ENCODE peak calls at places on chromosomes 16 and 17, in six cellular contexts. W is thyroid gland, J is A673, V is astrocyte, M is fibroblast of lung, Y is heart left ventricle. F is an unnamed sample.

GRCh38 chr17:81338301-81339179 is 43.4 kb upstream of the SLC38A10 start:
- DNase-seq in W (no peak), Y (no peak), J (no peak), V (no peak), M (no peak), F (no peak)

GRCh38 chr17:28948873-28949184 is 2.5 kb downstream of the PHF12 start:
- DNase-seq in J (no peak), V (no peak), Y (no peak), M (no peak), W (no peak), F (no peak)

GRCh38 chr16:17356243-17356933 is 114.4 kb downstream of the XYLT1 start:
- DNase-seq in M (no peak), V (no peak), Y (no peak), J (no peak), W (no peak), F (no peak)

GRCh38 chr17:39738568-39738901 is 797 bp downstream of the GRB7 start:
- DNase-seq in V (no peak), Y (no peak), W (peak; percentile 71), M (no peak), J (no peak), F (no peak)

GRCh38 chr17:14143678-14144077 is 74.4 kb downstream of the COX10 start:
- DNase-seq in Y (peak; percentile 31), V (peak; percentile 17), M (no peak), J (no peak), W (no peak), F (no peak)

GRCh38 chr17:29292071-29292991 is 1.6 kb downstream of the NUFIP2 start:
- DNase-seq in V (no peak), M (peak; percentile 64), W (peak; percentile 66), J (peak; percentile 66), Y (peak; percentile 72), F (peak; percentile 16)

GRCh38 chr17:82961366-82962162 is 117.8 kb upstream of the METRNL start:
- DNase-seq in J (no peak), Y (no peak), W (no peak), M (no peak), V (no peak), F (no peak)

GRCh38 chr16:57273359-57273758 is 11.1 kb downstream of the PLLP start:
- DNase-seq in M (no peak), W (no peak), J (no peak), V (no peak), Y (no peak), F (no peak)

GRCh38 chr16:84503751-84504395 is 586 bp downstream of the MEAK7 start:
- DNase-seq in Y (no peak), M (no peak), J (no peak), W (no peak), V (peak; percentile 31), F (no peak)

GRCh38 chr16:84198401-84198800 is 7.4 kb downstream of the ADAD2 start:
- DNase-seq in J (no peak), W (no peak), V (peak; percentile 67), Y (no peak), M (peak; percentile 49), F (no peak)

GRCh38 chr16:86215979-86216585 is 294.2 kb upstream of the FOXF1 start:
- DNase-seq in W (no peak), M (no peak), Y (no peak), V (no peak), J (no peak), F (no peak)

GRCh38 chr17:49210158-49211029 is at the start of the genes ABI3 and GNGT2:
- DNase-seq in V (peak; percentile 26), M (peak; percentile 37), J (peak; percentile 84), Y (peak; percentile 63), W (peak; percentile 20), F (peak; percentile 67)

GRCh38 chr16:27495191-27495590 is 54.5 kb downstream of the GTF3C1 start:
- DNase-seq in J (no peak), V (peak; percentile 90), Y (peak; percentile 45), M (peak; percentile 90), W (no peak), F (no peak)

GRCh38 chr17:79789943-79790804 is 6.7 kb downstream of the CBX8 start:
- DNase-seq in M (no peak), V (no peak), W (peak; percentile 57), J (peak; percentile 56), Y (peak; percentile 45), F (no peak)

GRCh38 chr17:51890710-51891109 is 267.8 kb downstream of the CA10 start:
- DNase-seq in W (no peak), J (no peak), V (no peak), Y (no peak), M (no peak), F (no peak)

GRCh38 chr17:30917050-30917449 is 4.7 kb upstream of the ADAP2 start:
- DNase-seq in V (no peak), M (no peak), Y (no peak), W (no peak), J (no peak), F (no peak)

GRCh38 chr16:48383877-48384304 is 1.3 kb downstream of the SIAH1 start:
- DNase-seq in W (peak; percentile 32), J (no peak), V (peak; percentile 30), Y (no peak), M (no peak), F (peak; percentile 65)

GRCh38 chr17:55238931-55239297 is 25.8 kb upstream of the HLF start:
- DNase-seq in M (no peak), W (peak; percentile 62), V (no peak), Y (no peak), J (peak; percentile 35), F (no peak)

GRCh38 chr17:55545765-55546164 is 34.5 kb upstream of the SMIM36 start:
- DNase-seq in M (no peak), W (no peak), V (no peak), J (no peak), Y (no peak), F (no peak)

GRCh38 chr16:77271532-77272426 is 72.6 kb downstream of the SYCE1L start:
- DNase-seq in W (peak; percentile 79), Y (no peak), M (no peak), J (no peak), V (no peak), F (no peak)

GRCh38 chr17:49920370-49920769 is 48.6 kb upstream of the DLX4 start:
- DNase-seq in M (no peak), Y (no peak), J (no peak), W (no peak), V (no peak), F (no peak)

GRCh38 chr17:35088647-35088910 is 25.1 kb upstream of the RFFL start:
- DNase-seq in V (no peak), Y (peak; percentile 33), W (peak; percentile 64), M (no peak), J (peak; percentile 4), F (no peak)

GRCh38 chr17:39938140-39938869 is 10.8 kb downstream of the LRRC3C start:
- DNase-seq in V (no peak), Y (no peak), W (no peak), J (no peak), M (no peak), F (no peak)

GRCh38 chr16:86725401-86725800 is 147.1 kb downstream of the FOXL1 start:
- DNase-seq in Y (no peak), J (no peak), W (no peak), M (peak; percentile 62), V (no peak), F (no peak)

GRCh38 chr17:41835800-41836549 is at the start of gene NT5C3B:
- DNase-seq in W (peak; percentile 63), V (no peak), J (peak; percentile 55), M (no peak), Y (peak; percentile 61), F (no peak)

GRCh38 chr17:28488154-28488883 is 14.9 kb downstream of the SLC13A2 start:
- DNase-seq in J (no peak), V (no peak), M (no peak), W (no peak), Y (no peak), F (no peak)

GRCh38 chr17:44222112-44222869 is 2.8 kb upstream of the UBTF start:
- DNase-seq in V (peak; percentile 63), Y (peak; percentile 87), J (peak; percentile 69), W (peak; percentile 90), M (peak; percentile 77), F (peak; percentile 91)

DNA sequence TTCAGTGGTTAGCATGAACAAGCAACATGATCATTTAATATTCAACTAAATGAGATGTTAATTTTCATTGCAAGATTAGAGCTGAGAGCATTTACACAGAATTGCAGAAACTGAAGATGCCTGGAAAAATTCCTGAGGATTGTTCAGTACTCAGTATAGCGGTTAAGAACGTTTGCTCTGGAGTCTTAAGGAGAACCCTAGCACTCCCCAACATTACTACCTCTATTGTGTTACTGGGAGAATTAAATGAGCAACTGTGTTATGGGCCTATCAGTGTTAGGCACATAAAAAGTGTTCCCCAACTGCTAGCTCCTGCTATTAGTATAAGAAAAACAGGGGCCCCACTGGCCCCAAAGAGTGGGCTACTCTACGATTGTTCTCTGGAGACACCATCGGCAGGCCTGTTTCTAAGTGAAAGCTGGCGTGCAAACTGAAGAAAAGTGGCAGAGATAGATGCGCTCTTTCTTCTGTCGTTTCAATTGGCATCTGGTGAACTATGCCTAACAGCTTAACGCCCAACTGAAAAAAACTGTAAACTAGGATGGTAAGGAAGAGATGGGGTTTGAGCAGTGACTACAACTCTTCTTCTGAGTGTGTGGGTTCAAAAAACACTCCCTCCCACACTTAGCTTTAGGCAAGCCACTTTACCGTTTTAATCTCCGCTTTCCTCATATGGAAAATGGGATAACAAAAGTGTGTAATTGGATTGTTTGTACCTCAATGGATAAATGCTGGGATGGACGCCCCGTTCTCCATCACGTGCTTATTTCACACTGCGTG is 1.3 kb downstream of the CDR2 start:
- DNase-seq in W (no peak), Y (no peak), V (no peak), J (peak; percentile 30), M (peak; percentile 20), F (no peak)
- H3K4me1 ChIP-seq in W (peaks cover 48% of the 10 kb centered on the region), Y (peaks cover 41% of the 10 kb centered on the region), V (peaks cover 23% of the 10 kb centered on the region), J (peaks cover 36% of the 10 kb centered on the region), M (peaks cover 12% of the 10 kb centered on the region), F (peaks cover 24% of the 10 kb centered on the region)

GRCh38 chr17:37492167-37492566 is 2.5 kb downstream of the DUSP14 start:
- DNase-seq in Y (no peak), V (no peak), W (no peak), M (no peak), J (no peak), F (no peak)
- H3K27ac ChIP-seq in Y (peak overlapping the region; percentile 80), V (peak overlapping the region; percentile 96), W (peak overlapping the region; percentile 75), M (peak overlapping the region; percentile 98), J (no peak overlapping the region), F (no peak overlapping the region)

DNA sequence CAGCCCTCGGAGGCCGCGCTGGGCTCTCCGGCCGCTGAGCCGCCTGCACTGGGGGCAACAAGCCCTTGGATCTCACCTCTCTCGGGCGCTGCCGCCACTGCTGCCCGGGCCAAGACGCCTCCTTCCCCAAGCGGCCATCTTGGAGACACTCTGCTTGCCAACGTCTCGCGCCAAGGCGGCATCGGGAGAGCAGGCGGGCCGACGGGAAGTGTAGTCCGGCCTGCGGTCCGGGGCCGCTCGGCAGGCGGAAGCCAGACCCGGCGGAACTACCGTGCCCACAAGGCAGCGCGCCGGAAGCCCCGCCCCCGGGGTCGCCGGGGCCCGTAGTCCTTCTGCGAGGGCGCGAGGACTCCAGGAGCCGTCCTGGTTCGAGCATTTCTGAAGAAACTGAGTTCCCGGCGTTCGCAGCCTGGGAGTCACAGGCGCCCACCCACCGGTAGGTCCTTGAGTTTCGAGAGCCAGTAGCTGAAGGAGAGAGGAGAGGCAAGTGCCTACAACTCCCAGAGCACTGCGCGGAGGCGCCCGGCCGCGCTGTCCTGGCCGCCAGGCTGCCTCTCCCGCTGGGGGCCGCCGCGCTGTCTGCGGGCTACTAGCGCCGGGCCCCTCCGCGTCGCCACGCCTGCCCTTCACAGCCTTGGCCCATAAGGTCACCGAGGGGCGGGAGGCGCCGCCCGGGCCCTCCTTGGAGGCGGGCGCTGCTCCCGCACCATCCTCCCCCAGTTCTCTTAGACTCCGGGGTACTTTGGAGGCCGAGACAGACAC is at the start of gene TMEM11:
- DNase-seq in V (peak; percentile 91), Y (peak; percentile 98), W (peak; percentile 98), M (peak; percentile 94), J (peak; percentile 97), F (peak; percentile 83)
- TF ChIP-seq CTCF in V (no peak), Y (no peak), W (peak; percentile 25), M (no peak), J (no peak), F (no peak)

GRCh38 chr16:11666108-11667055 is 1.9 kb upstream of the SNN start:
- DNase-seq in M (no peak), J (no peak), Y (no peak), V (no peak), W (no peak), F (no peak)
- H3K4me1 ChIP-seq in M (peaks cover 2% of the 10 kb centered on the region), J (peaks cover 4% of the 10 kb centered on the region), Y (peaks cover 40% of the 10 kb centered on the region), V (peaks cover 14% of the 10 kb centered on the region), W (peaks cover 21% of the 10 kb centered on the region), F (peaks cover 24% of the 10 kb centered on the region)

F was measured in ascending aorta.